ENCODE peak calls at places on chromosomes 2 and 18, in seven cellular contexts. W, S, V, C, G, A and U are unnamed samples. For H3K79me1, the result is how much of the 10 kb centered on the place peaks cover.

GRCh38 chr18:35386600-35387366 is 9.6 kb upstream of the ZNF396 start:
- DNase-seq in W (peak), S (peak), V (peak), C (peak), G (peak), A (peak), U (peak)

GRCh38 chr2:44833123-44834069 is 108.1 kb upstream of the SIX3 start:
- DNase-seq in W (peak), S (no peak), V (no peak), C (no peak), G (no peak), A (no peak), U (no peak)

GRCh38 chr2:158665536-158666302 is 129.4 kb upstream of the DAPL1 start:
- DNase-seq in W (peak), S (no peak), V (no peak), C (no peak), G (peak), A (no peak), U (no peak)

GRCh38 chr2:36190097-36190496 is 165.5 kb upstream of the CRIM1 start:
- DNase-seq in W (no peak), S (no peak), V (no peak), C (no peak), G (no peak), A (no peak), U (no peak)

GRCh38 chr18:13405305-13406038 is 186.9 kb downstream of the LDLRAD4 start:
- DNase-seq in W (no peak), S (no peak), V (no peak), C (no peak), G (no peak), A (no peak), U (no peak)

GRCh38 chr2:38875227-38875575 is 533 bp downstream of the DHX57 start:
- DNase-seq in W (peak), S (no peak), V (no peak), C (no peak), G (no peak), A (no peak), U (no peak)

GRCh38 chr2:157032019-157032418 is 225.5 kb upstream of the GALNT5 start:
- DNase-seq in W (peak), S (no peak), V (no peak), C (no peak), G (peak), A (peak), U (no peak)

GRCh38 chr2:18833941-18834340 is 244.6 kb upstream of the NT5C1B start:
- DNase-seq in W (no peak), S (no peak), V (no peak), C (no peak), G (no peak), A (no peak), U (no peak)

GRCh38 chr2:237486819-237487448 is at the start of gene MLPH:
- DNase-seq in W (peak), S (peak), V (no peak), C (peak), G (peak), A (no peak), U (no peak)

GRCh38 chr18:11983592-11983991 is 2.3 kb downstream of the IMPA2 start:
- DNase-seq in W (no peak), S (no peak), V (peak), C (no peak), G (peak), A (peak), U (peak)

GRCh38 chr2:9982248-9982647 is 30.8 kb downstream of the GRHL1 start:
- DNase-seq in W (peak), S (no peak), V (no peak), C (no peak), G (no peak), A (no peak), U (no peak)

GRCh38 chr2:37477921-37478320 is 133.5 kb downstream of the QPCT start:
- DNase-seq in W (no peak), S (no peak), V (no peak), C (no peak), G (no peak), A (no peak), U (no peak)

GRCh38 chr18:22987547-22988182 is 54.5 kb downstream of the RBBP8 start:
- DNase-seq in W (no peak), S (no peak), V (no peak), C (no peak), G (no peak), A (peak), U (no peak)

GRCh38 chr2:28621172-28622100 is 125.6 kb downstream of the PLB1 start:
- DNase-seq in W (peak), S (peak), V (peak), C (peak), G (peak), A (peak), U (peak)

GRCh38 chr2:182006606-182007005 is 21.0 kb downstream of the PPP1R1C start:
- DNase-seq in W (no peak), S (no peak), V (no peak), C (no peak), G (no peak), A (peak), U (no peak)

GRCh38 chr2:102114290-102114721 is 28.2 kb upstream of the IL1R1 start:
- DNase-seq in W (peak), S (no peak), V (no peak), C (no peak), G (peak), A (no peak), U (peak)

GRCh38 chr2:59025157-59025757 is 784.1 kb upstream of the FANCL start:
- DNase-seq in W (peak), S (peak), V (peak), C (peak), G (peak), A (peak), U (peak)

GRCh38 chr2:200509608-200510433 is at the start of gene KCTD18:
- DNase-seq in W (peak), S (peak), V (peak), C (peak), G (peak), A (peak), U (peak)

GRCh38 chr2:9008951-9009664 is 5.6 kb upstream of the MBOAT2 start:
- DNase-seq in W (no peak), S (no peak), V (no peak), C (no peak), G (no peak), A (no peak), U (no peak)

GRCh38 chr18:48161201-48161910 is 230.9 kb upstream of the SMAD2 start:
- DNase-seq in W (peak), S (peak), V (peak), C (peak), G (peak), A (peak), U (peak)

GRCh38 chr2:95334916-95335641 is 37.9 kb downstream of the KCNIP3 start:
- DNase-seq in W (peak), S (no peak), V (no peak), C (no peak), G (no peak), A (no peak), U (no peak)

GRCh38 chr18:58541137-58541788 is 87.6 kb downstream of the ALPK2 start:
- DNase-seq in W (peak), S (no peak), V (peak), C (peak), G (peak), A (peak), U (peak)

GRCh38 chr18:22427797-22428549 is 10.3 kb upstream of the CTAGE1 start:
- DNase-seq in W (no peak), S (no peak), V (no peak), C (no peak), G (no peak), A (no peak), U (no peak)

GRCh38 chr2:225042800-225043167 is 516 bp upstream of the DOCK10 start:
- DNase-seq in W (no peak), S (no peak), V (no peak), C (peak), G (peak), A (no peak), U (no peak)

GRCh38 chr18:38009335-38009734 is 443.7 kb upstream of the CELF4 start:
- DNase-seq in W (no peak), S (no peak), V (no peak), C (no peak), G (peak), A (no peak), U (no peak)

GRCh38 chr2:524442-524841 is 152.8 kb downstream of the TMEM18 start:
- DNase-seq in W (no peak), S (no peak), V (no peak), C (no peak), G (no peak), A (peak), U (peak)

GRCh38 chr2:26435106-26435505 is 33.4 kb downstream of the DRC1 start:
- DNase-seq in W (no peak), S (no peak), V (no peak), C (no peak), G (no peak), A (no peak), U (no peak)

GRCh38 chr18:27921392-27921791 is 255.5 kb downstream of the CDH2 start:
- DNase-seq in W (no peak), S (no peak), V (peak), C (no peak), G (peak), A (no peak), U (peak)

GRCh38 chr2:142586693-142587432 is 290.6 kb upstream of the KYNU start:
- DNase-seq in W (no peak), S (no peak), V (no peak), C (no peak), G (no peak), A (peak), U (no peak)

GRCh38 chr18:28086530-28087172 is 90.3 kb downstream of the CDH2 start:
- DNase-seq in W (peak), S (peak), V (no peak), C (no peak), G (no peak), A (no peak), U (no peak)

GRCh38 chr2:241612156-241613017 is 24.6 kb downstream of the THAP4 start:
- DNase-seq in W (peak), S (no peak), V (no peak), C (no peak), G (peak), A (no peak), U (no peak)

DNA sequence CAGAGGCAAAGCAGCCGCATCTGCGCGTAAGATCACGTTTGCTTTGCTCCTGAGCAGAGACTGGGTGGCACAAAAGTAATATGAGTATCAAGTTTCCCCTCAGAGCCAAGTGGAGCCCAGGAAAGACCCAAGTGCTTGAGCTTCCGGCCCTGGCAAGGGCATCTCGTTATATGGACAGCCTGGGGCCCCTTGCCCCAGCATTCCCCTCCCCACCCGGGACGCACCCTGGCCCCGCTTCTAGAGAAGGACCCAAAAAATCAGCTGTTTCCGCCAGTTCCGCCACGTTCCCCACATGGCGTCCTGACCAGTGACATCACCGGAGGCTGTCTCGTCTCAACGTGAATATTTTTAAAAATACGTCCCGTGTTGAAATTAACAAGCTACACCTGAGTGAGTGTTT is 135.1 kb downstream of the NFATC1 start:
- DNase-seq in W (no peak), S (no peak), V (no peak), C (no peak), G (no peak), A (no peak), U (no peak)
- H3K79me1 ChIP-seq in W (under half), S (under half), V (under half), C (under half), G (under half), A (under half), U (under half)

GRCh38 chr2:68605939-68606338 is 37.4 kb upstream of the PROKR1 start:
- DNase-seq in W (no peak), S (no peak), V (no peak), C (no peak), G (no peak), A (no peak), U (no peak)
- H3K18ac ChIP-seq in W (no peak), S (no peak), V (no peak), C (no peak), G (no peak), A (no peak), U (no peak)

DNA sequence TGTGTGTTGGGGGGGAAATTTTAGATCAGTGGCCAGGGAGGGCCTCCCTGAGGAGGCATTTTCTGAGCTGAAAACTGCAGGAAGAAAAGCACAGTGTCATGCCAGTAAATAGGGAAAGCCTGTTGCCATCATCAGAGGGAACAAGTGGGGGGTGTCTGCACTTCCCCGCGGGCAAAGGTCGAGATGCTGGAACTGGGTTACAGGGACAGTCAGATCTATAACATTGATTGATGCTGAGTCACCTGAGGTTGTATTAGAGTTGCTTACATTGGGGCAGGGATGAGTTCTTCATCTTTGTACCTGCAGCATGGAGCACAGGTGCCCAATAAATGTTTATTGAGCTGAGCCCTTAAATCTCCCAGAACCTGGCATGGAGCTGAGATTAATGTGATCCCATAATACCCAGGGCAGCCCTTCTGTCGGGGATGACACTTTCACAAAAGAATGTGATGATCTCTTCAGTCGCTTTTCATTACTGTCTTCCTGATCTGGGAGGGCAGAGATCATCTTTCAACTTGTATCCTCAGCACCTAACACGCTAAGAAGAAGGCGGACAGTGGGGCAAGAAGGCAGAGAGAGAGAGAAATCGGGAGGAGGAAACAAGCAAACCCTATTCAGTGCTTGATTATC is 5.9 kb upstream of the RNF152 start:
- DNase-seq in W (no peak), S (no peak), V (no peak), C (no peak), G (no peak), A (no peak), U (peak)
- H3K79me1 ChIP-seq in W (under half), S (under half), V (under half), C (under half), G (under half), A (under half), U (under half)

DNA sequence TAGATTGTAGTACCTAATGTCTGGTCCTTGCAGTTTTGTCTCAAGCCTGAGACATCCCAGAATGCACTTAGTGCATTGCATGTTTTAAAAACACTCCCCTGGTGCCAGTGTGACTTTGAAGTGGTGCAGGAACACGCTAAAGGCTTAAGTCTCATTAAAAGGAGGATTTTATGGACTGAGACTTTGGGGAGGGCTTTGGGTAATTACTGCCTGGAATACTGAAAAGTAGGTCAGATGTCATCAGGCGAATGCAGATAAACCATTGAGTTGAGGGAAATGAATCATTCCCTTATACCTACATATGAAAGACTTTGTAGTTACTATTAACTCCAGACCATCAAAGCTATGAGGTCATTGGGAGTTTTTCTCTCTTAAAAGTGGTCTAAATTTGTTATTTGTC is 3.0 kb upstream of the OSBPL1A start:
- DNase-seq in W (no peak), S (no peak), V (no peak), C (no peak), G (no peak), A (no peak), U (no peak)
- H3K18ac ChIP-seq in W (no peak), S (no peak), V (no peak), C (no peak), G (no peak), A (no peak), U (peak)

DNA sequence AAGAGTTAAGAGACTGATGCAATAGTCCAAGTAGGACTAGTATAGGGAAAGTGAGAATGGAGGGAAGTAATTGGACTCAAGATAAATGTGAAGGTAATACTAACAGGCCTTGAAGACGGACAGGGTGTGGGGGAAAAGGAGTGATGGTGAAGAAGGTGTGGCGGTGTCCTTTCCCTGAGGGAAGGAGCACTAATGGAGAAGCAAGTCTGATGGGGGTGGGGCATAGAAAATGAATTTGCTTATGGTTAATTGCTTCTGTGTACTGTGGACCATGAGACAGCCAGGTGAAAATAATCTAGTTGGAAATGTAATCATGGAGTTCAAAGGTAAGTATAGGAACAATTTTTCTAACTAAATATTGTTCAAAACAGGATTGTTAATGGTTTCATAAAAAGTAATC is 7.1 kb upstream of the TGOLN2 start:
- DNase-seq in W (no peak), S (no peak), V (no peak), C (no peak), G (no peak), A (no peak), U (no peak)
- H3K79me1 ChIP-seq in W (under half), S (under half), V (under half), C (under half), G (under half), A (under half), U (under half)

GRCh38 chr2:43384143-43384542 is 157.7 kb upstream of the ZFP36L2 start:
- DNase-seq in W (no peak), S (no peak), V (no peak), C (no peak), G (no peak), A (no peak), U (no peak)
- H3K18ac ChIP-seq in W (no peak), S (no peak), V (no peak), C (no peak), G (no peak), A (no peak), U (no peak)

DNA sequence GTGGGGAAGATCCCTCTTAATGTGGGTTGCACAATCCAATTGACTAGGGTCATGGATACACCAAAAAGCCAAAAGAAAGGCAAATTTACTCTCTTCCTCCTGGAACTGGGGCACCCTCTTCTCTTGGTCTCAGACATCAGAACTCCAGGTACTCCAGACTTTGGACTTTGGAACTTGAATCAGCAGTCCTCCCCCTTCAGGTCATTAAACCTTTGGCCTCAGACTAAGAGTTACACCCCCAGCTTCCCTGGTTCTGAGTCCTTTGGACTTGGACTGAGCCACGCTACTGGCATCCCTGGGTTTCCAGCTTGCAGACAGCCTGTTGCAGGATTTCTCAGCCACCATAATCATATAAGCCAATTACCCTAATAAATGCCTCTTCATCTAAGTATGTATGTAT is 50.8 kb upstream of the KIF5C start:
- DNase-seq in W (no peak), S (no peak), V (no peak), C (no peak), G (no peak), A (no peak), U (no peak)
- H3K79me1 ChIP-seq in W (under half), S (under half), V (under half), C (under half), G (under half), A (under half), U (under half)

GRCh38 chr2:233108611-233109490 is 48.7 kb downstream of the INPP5D start:
- DNase-seq in W (no peak), S (no peak), V (no peak), C (no peak), G (no peak), A (no peak), U (no peak)
- H3K18ac ChIP-seq in W (no peak), S (no peak), V (no peak), C (no peak), G (no peak), A (no peak), U (no peak)

GRCh38 chr2:40179801-40180200 is 272.1 kb downstream of the SLC8A1 start:
- DNase-seq in W (no peak), S (no peak), V (no peak), C (no peak), G (no peak), A (no peak), U (no peak)

GRCh38 chr2:40178171-40178778 is 273.6 kb downstream of the SLC8A1 start:
- DNase-seq in W (no peak), S (no peak), V (no peak), C (no peak), G (no peak), A (no peak), U (peak)

GRCh38 chr2:40181855-40182254 is 270.0 kb downstream of the SLC8A1 start:
- DNase-seq in W (no peak), S (no peak), V (no peak), C (no peak), G (no peak), A (no peak), U (no peak)

GRCh38 chr2:40177366-40177765 is 274.5 kb downstream of the SLC8A1 start:
- DNase-seq in W (no peak), S (no peak), V (no peak), C (no peak), G (no peak), A (no peak), U (no peak)

GRCh38 chr2:40178971-40179370 is 272.9 kb downstream of the SLC8A1 start:
- DNase-seq in W (peak), S (no peak), V (no peak), C (no peak), G (no peak), A (no peak), U (no peak)
- H3K79me1 ChIP-seq in W (under half), S (under half), V (under half), C (under half), G (under half), A (under half), U (under half)